ENCODE peak calls at places on chromosomes 6 and 20, in four cellular contexts. One of them, this sample, is unnamed.

GRCh38 chr6:39791850-39792500 is at the start of gene DAAM2:
- DNase-seq in hippocampal formation: peak; percentile 61
- DNase-seq in pancreas: peak; percentile 61
- DNase-seq in brain microvascular endothelial cell: no peak
- DNase-seq in this sample: peak; percentile 66

GRCh38 chr20:59463541-59463940 is 140.8 kb upstream of the PHACTR3 start:
- DNase-seq in hippocampal formation: no peak
- DNase-seq in pancreas: no peak
- DNase-seq in brain microvascular endothelial cell: no peak
- DNase-seq in this sample: no peak

GRCh38 chr6:108666656-108667260 is 106.0 kb downstream of the FOXO3 start:
- DNase-seq in hippocampal formation: no peak
- DNase-seq in pancreas: no peak
- DNase-seq in brain microvascular endothelial cell: no peak
- DNase-seq in this sample: no peak

GRCh38 chr6:35168461-35168861 is 27.3 kb upstream of the TCP11 start:
- DNase-seq in hippocampal formation: no peak
- DNase-seq in pancreas: no peak
- DNase-seq in brain microvascular endothelial cell: no peak
- DNase-seq in this sample: no peak

GRCh38 chr6:119259027-119259426 is 90.5 kb downstream of the MAN1A1 start:
- DNase-seq in hippocampal formation: no peak
- DNase-seq in pancreas: no peak
- DNase-seq in brain microvascular endothelial cell: no peak
- DNase-seq in this sample: no peak

GRCh38 chr6:160960839-160961238 is 30.7 kb upstream of the MAP3K4 start:
- DNase-seq in hippocampal formation: no peak
- DNase-seq in pancreas: peak; percentile 10
- DNase-seq in brain microvascular endothelial cell: no peak
- DNase-seq in this sample: no peak

GRCh38 chr6:72746276-72746675 is 124.4 kb downstream of the KCNQ5 start:
- DNase-seq in hippocampal formation: no peak
- DNase-seq in pancreas: no peak
- DNase-seq in brain microvascular endothelial cell: no peak
- DNase-seq in this sample: no peak

GRCh38 chr6:157929076-157929475 is 52.6 kb upstream of the SYNJ2 start:
- DNase-seq in hippocampal formation: peak; percentile 31
- DNase-seq in pancreas: no peak
- DNase-seq in brain microvascular endothelial cell: no peak
- DNase-seq in this sample: no peak

GRCh38 chr20:48770700-48771099 is 57.1 kb downstream of the PREX1 start:
- DNase-seq in hippocampal formation: no peak
- DNase-seq in pancreas: no peak
- DNase-seq in brain microvascular endothelial cell: no peak
- DNase-seq in this sample: no peak

GRCh38 chr6:2695464-2696095 is 55.1 kb downstream of the MYLK4 start:
- DNase-seq in hippocampal formation: no peak
- DNase-seq in pancreas: no peak
- DNase-seq in brain microvascular endothelial cell: no peak
- DNase-seq in this sample: no peak

GRCh38 chr6:85394853-85395538 is 54.9 kb upstream of the NT5E start:
- DNase-seq in hippocampal formation: no peak
- DNase-seq in pancreas: no peak
- DNase-seq in brain microvascular endothelial cell: no peak
- DNase-seq in this sample: no peak

GRCh38 chr6:52566201-52566600 is 10.7 kb downstream of the TRAM2 start:
- DNase-seq in hippocampal formation: no peak
- DNase-seq in pancreas: no peak
- DNase-seq in brain microvascular endothelial cell: no peak
- DNase-seq in this sample: no peak

GRCh38 chr6:118712955-118713354 is 61.6 kb upstream of the CEP85L start:
- DNase-seq in hippocampal formation: no peak
- DNase-seq in pancreas: no peak
- DNase-seq in brain microvascular endothelial cell: peak; percentile 62
- DNase-seq in this sample: no peak

GRCh38 chr20:47283411-47283810 is 73.1 kb downstream of the ZMYND8 start:
- DNase-seq in hippocampal formation: no peak
- DNase-seq in pancreas: no peak
- DNase-seq in brain microvascular endothelial cell: no peak
- DNase-seq in this sample: no peak

GRCh38 chr6:75098709-75099108 is 107.1 kb downstream of the COL12A1 start:
- DNase-seq in hippocampal formation: peak; percentile 4
- DNase-seq in pancreas: peak; percentile 40
- DNase-seq in brain microvascular endothelial cell: peak; percentile 98
- DNase-seq in this sample: no peak

GRCh38 chr20:57030611-57031600 is 235.5 kb downstream of the BMP7 start:
- DNase-seq in hippocampal formation: no peak
- DNase-seq in pancreas: no peak
- DNase-seq in brain microvascular endothelial cell: peak; percentile 89
- DNase-seq in this sample: no peak

GRCh38 chr20:61930776-61931475 is 134.8 kb downstream of the TAF4 start:
- DNase-seq in hippocampal formation: no peak
- DNase-seq in pancreas: no peak
- DNase-seq in brain microvascular endothelial cell: no peak
- DNase-seq in this sample: no peak

GRCh38 chr20:38590682-38591483 is 9.9 kb downstream of the ADIG start:
- DNase-seq in hippocampal formation: no peak
- DNase-seq in pancreas: no peak
- DNase-seq in brain microvascular endothelial cell: peak; percentile 16
- DNase-seq in this sample: no peak

GRCh38 chr6:1088441-1089001 is 223.4 kb upstream of the FOXQ1 start:
- DNase-seq in hippocampal formation: no peak
- DNase-seq in pancreas: no peak
- DNase-seq in brain microvascular endothelial cell: no peak
- DNase-seq in this sample: no peak

GRCh38 chr20:48841196-48841860 is 13.5 kb upstream of the PREX1 start:
- DNase-seq in hippocampal formation: no peak
- DNase-seq in pancreas: no peak
- DNase-seq in brain microvascular endothelial cell: no peak
- DNase-seq in this sample: no peak

GRCh38 chr6:45483501-45483900 is 105.8 kb upstream of the SUPT3H start:
- DNase-seq in hippocampal formation: no peak
- DNase-seq in pancreas: no peak
- DNase-seq in brain microvascular endothelial cell: no peak
- DNase-seq in this sample: no peak

GRCh38 chr6:31663961-31664789 is 622 bp downstream of the GPANK1 start:
- DNase-seq in hippocampal formation: no peak
- DNase-seq in pancreas: no peak
- DNase-seq in brain microvascular endothelial cell: peak; percentile 63
- DNase-seq in this sample: no peak

GRCh38 chr6:15536201-15536955 is 126.5 kb downstream of the DTNBP1 start:
- DNase-seq in hippocampal formation: no peak
- DNase-seq in pancreas: no peak
- DNase-seq in brain microvascular endothelial cell: no peak
- DNase-seq in this sample: no peak

GRCh38 chr6:73074175-73074574 is 151.1 kb downstream of the KHDC1L start:
- DNase-seq in hippocampal formation: no peak
- DNase-seq in pancreas: no peak
- DNase-seq in brain microvascular endothelial cell: peak; percentile 40
- DNase-seq in this sample: no peak

GRCh38 chr6:82555801-82556200 is 192.2 kb downstream of the TPBG start:
- DNase-seq in hippocampal formation: no peak
- DNase-seq in pancreas: no peak
- DNase-seq in brain microvascular endothelial cell: no peak
- DNase-seq in this sample: no peak

GRCh38 chr6:111972714-111973678 is 80.9 kb upstream of the CCN6 start:
- DNase-seq in hippocampal formation: no peak
- DNase-seq in pancreas: no peak
- DNase-seq in brain microvascular endothelial cell: peak; percentile 97
- DNase-seq in this sample: no peak

GRCh38 chr6:153872946-153873345 is 166.1 kb upstream of the OPRM1 start:
- DNase-seq in hippocampal formation: no peak
- DNase-seq in pancreas: no peak
- DNase-seq in brain microvascular endothelial cell: no peak
- DNase-seq in this sample: no peak

GRCh38 chr20:59123011-59123676 is 40.5 kb upstream of the ZNF831 start:
- DNase-seq in hippocampal formation: no peak
- DNase-seq in pancreas: no peak
- DNase-seq in brain microvascular endothelial cell: no peak
- DNase-seq in this sample: no peak

GRCh38 chr6:112879920-112880413 is 532.8 kb downstream of the RFPL4B start:
- DNase-seq in hippocampal formation: peak; percentile 3
- DNase-seq in pancreas: peak; percentile 29
- DNase-seq in brain microvascular endothelial cell: no peak
- DNase-seq in this sample: peak; percentile 70

GRCh38 chr6:83928286-83928685 is 68.8 kb downstream of the CYB5R4 start:
- DNase-seq in hippocampal formation: no peak
- DNase-seq in pancreas: no peak
- DNase-seq in brain microvascular endothelial cell: no peak
- DNase-seq in this sample: no peak

GRCh38 chr6:123380257-123380656 is 256.5 kb downstream of the TRDN start:
- DNase-seq in hippocampal formation: no peak
- DNase-seq in pancreas: no peak
- DNase-seq in brain microvascular endothelial cell: peak; percentile 3
- DNase-seq in this sample: peak; percentile 28

GRCh38 chr6:11890849-11891248 is 112.2 kb upstream of the ADTRP start:
- DNase-seq in hippocampal formation: no peak
- DNase-seq in pancreas: no peak
- DNase-seq in brain microvascular endothelial cell: peak; percentile 20
- DNase-seq in this sample: no peak

GRCh38 chr20:47719625-47720024 is 65.7 kb downstream of the SULF2 start:
- DNase-seq in hippocampal formation: no peak
- DNase-seq in pancreas: no peak
- DNase-seq in brain microvascular endothelial cell: no peak
- DNase-seq in this sample: no peak

GRCh38 chr20:24721891-24722530 is 227.1 kb upstream of the CST7 start:
- DNase-seq in hippocampal formation: no peak
- DNase-seq in pancreas: no peak
- DNase-seq in brain microvascular endothelial cell: no peak
- DNase-seq in this sample: peak; percentile 27

This sample was measured in head of caudate nucleus.